ENCODE peak calls at places on chromosomes 4 and X, in ten cellular contexts. E is stimulated activated naive CD8-positive, alpha-beta T cell treated with anti-CD3 and anti-CD28 coated beads, Interleukin-15, Interleukin-2, amounts not matched to agents 100 U/mL and 50 U/mL, for 24 hours; N is Jurkat, Clone E6-1; R is stimulated activated CD4-positive, alpha-beta T cell treated with anti-CD3 and anti-CD28 coated beads, Interleukin-2, amount 100 ng/mL, for 24 hours; F is PC-3; B is SW 1271; V is activated T-cell treated with anti-CD3 and anti-CD28 coated beads for 1 hour; W is NCI-H460; I is GM13977; S is ureter. M is an unnamed sample.

GRCh38 chr4:118974758-118975157 is 86.1 kb downstream of the SYNPO2 start:
- DNase-seq in R (no peak), E (no peak), I (no peak), F (peak), B (no peak), V (no peak), N (no peak), S (no peak), W (no peak), M (no peak)

GRCh38 chrX:67777148-67777547 is 233.3 kb downstream of the AR start:
- DNase-seq in I (no peak), S (no peak), N (no peak), W (no peak), E (no peak), V (no peak), B (no peak), F (no peak), R (no peak), M (no peak)

GRCh38 chr4:145735330-145735638 is 55.3 kb downstream of the C4orf51 start:
- DNase-seq in R (no peak), I (no peak), S (no peak), E (no peak), B (peak), F (peak), W (no peak), N (no peak), V (no peak), M (no peak)

GRCh38 chrX:68090266-68090665 is 343.0 kb downstream of the OPHN1 start:
- DNase-seq in B (no peak), N (no peak), V (no peak), E (no peak), W (no peak), F (no peak), I (no peak), S (no peak), R (no peak), M (no peak)

GRCh38 chr4:80921441-80921840 is 109.1 kb upstream of the BMP3 start:
- DNase-seq in N (no peak), B (no peak), S (no peak), W (no peak), F (peak), R (no peak), E (no peak), I (no peak), V (no peak), M (no peak)

GRCh38 chr4:143202824-143203223 is 18.1 kb downstream of the USP38 start:
- DNase-seq in F (peak), W (no peak), S (no peak), N (no peak), R (no peak), E (no peak), I (no peak), B (peak), V (no peak), M (no peak)

GRCh38 chr4:184644553-184645307 is 4.5 kb downstream of the CASP3 start:
- DNase-seq in R (no peak), B (no peak), V (no peak), E (no peak), W (no peak), S (no peak), I (no peak), F (no peak), N (no peak), M (no peak)

GRCh38 chr4:96654045-96654444 is 814.2 kb downstream of the PDHA2 start:
- DNase-seq in V (no peak), R (no peak), S (no peak), W (no peak), F (no peak), B (no peak), N (no peak), E (no peak), I (no peak), M (no peak)

GRCh38 chr4:168880811-168881595 is 129.1 kb downstream of the CBR4 start:
- DNase-seq in E (no peak), I (no peak), W (no peak), N (no peak), S (no peak), F (no peak), B (no peak), R (no peak), V (no peak), M (no peak)